ENCODE peak calls at places on chromosome 7, in seven cellular contexts. B, D, S, R, K, X and O are unnamed samples.

GRCh38 chr7:37336259-37336658 is 112.4 kb downstream of the ELMO1 start:
- DNase-seq in B (no peak), D (peak), S (no peak), R (no peak), K (no peak), X (no peak), O (no peak)

GRCh38 chr7:128671992-128672391 is at the start of gene GARIN1A:
- DNase-seq in B (no peak), D (no peak), S (no peak), R (no peak), K (no peak), X (no peak), O (no peak)

GRCh38 chr7:10860516-10860915 is 113.2 kb upstream of the PHF14 start:
- DNase-seq in B (no peak), D (no peak), S (no peak), R (no peak), K (no peak), X (no peak), O (no peak)

GRCh38 chr7:45709168-45710034 is 135.2 kb downstream of the ADCY1 start:
- DNase-seq in B (no peak), D (no peak), S (no peak), R (no peak), K (no peak), X (no peak), O (no peak)

GRCh38 chr7:147406521-147407115 is 1183.9 kb upstream of the C7orf33 start:
- DNase-seq in B (no peak), D (no peak), S (no peak), R (no peak), K (no peak), X (no peak), O (no peak)

GRCh38 chr7:28768577-28769147 is 189.5 kb downstream of the TRIL start:
- DNase-seq in B (no peak), D (no peak), S (no peak), R (no peak), K (no peak), X (no peak), O (no peak)

GRCh38 chr7:118259115-118259514 is 34.6 kb downstream of the ANKRD7 start:
- DNase-seq in B (no peak), D (no peak), S (no peak), R (no peak), K (no peak), X (no peak), O (no peak)

GRCh38 chr7:47227762-47228177 is 354.1 kb downstream of the TNS3 start:
- DNase-seq in B (peak), D (peak), S (peak), R (peak), K (no peak), X (no peak), O (no peak)

GRCh38 chr7:20269726-20270125 is 52.5 kb upstream of the MACC1 start:
- DNase-seq in B (no peak), D (no peak), S (no peak), R (no peak), K (no peak), X (no peak), O (no peak)

GRCh38 chr7:2908103-2908683 is 64.1 kb upstream of the GNA12 start:
- DNase-seq in B (no peak), D (no peak), S (no peak), R (no peak), K (no peak), X (no peak), O (no peak)

GRCh38 chr7:35736725-35737124 is 41.8 kb upstream of the HERPUD2 start:
- DNase-seq in B (no peak), D (no peak), S (no peak), R (no peak), K (no peak), X (peak), O (peak)

GRCh38 chr7:117087639-117088396 is 134.5 kb downstream of the ST7 start:
- DNase-seq in B (no peak), D (no peak), S (no peak), R (no peak), K (no peak), X (no peak), O (no peak)

GRCh38 chr7:126856691-126857291 is 395.9 kb downstream of the GRM8 start:
- DNase-seq in B (peak), D (no peak), S (no peak), R (no peak), K (no peak), X (peak), O (peak)

GRCh38 chr7:83446126-83446675 is 202.7 kb downstream of the SEMA3E start:
- DNase-seq in B (no peak), D (no peak), S (no peak), R (no peak), K (no peak), X (no peak), O (no peak)

GRCh38 chr7:83836028-83836427 is 187.1 kb upstream of the SEMA3E start:
- DNase-seq in B (no peak), D (peak), S (no peak), R (no peak), K (no peak), X (no peak), O (no peak)

GRCh38 chr7:16702433-16702832 is 51.1 kb upstream of the TSPAN13 start:
- DNase-seq in B (no peak), D (no peak), S (no peak), R (no peak), K (no peak), X (peak), O (no peak)
- TF ChIP-seq JUND in B (no peak), D (no peak), S (no peak), R (no peak), K (no peak), X (no peak), O (no peak)

GRCh38 chr7:158235862-158236261 is 351.8 kb downstream of the PTPRN2 start:
- DNase-seq in B (no peak), D (no peak), S (peak), R (no peak), K (no peak), X (no peak), O (no peak)
- TF ChIP-seq JUND in B (no peak), D (no peak), S (no peak), R (no peak), K (no peak), X (no peak), O (no peak)

DNA sequence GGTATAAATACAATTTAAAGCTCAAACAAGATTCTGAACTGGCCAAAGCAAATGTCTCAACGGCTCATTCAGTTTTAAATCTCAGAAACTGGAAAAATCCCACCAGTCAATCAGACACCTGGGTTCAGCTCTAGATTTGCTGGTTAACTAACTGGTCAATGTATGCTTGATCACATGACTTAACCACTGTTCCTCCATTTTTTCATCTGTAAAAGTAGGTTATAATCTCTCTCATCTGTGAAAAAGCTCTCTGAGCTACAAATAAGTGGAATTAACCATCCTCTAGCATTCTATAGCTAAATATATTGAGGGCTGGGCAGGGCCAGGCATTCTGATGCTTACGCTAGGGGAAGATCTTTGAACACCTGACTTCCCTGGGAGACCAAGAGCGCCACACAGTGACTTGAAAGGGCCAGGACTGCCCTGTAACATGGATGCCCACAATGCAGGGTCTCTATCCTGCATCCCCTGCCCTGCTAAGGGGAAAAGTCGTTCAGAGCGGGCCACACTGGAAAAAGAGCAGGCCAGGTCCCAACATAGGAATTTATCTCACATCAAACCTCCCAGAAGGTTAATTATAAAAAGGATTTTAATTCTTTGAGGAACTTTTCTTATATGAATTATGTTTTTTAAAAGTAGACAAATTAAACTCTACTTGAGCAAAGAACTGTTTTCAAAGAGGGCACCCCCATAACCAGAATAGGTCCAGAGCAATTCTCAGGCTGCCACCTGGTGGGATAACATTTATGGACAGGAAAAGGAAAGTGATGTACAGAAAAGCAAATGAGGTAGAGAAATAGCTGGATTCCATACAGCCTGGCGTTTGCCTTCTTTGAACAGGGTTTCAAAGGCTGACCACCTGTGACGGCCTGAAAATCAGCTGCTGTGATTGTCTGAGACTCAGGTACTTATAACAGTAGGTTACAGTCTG is 1.8 kb downstream of the RP9 start:
- DNase-seq in B (no peak), D (no peak), S (no peak), R (peak), K (peak), X (peak), O (no peak)
- TF ChIP-seq JUND in B (no peak), D (no peak), S (no peak), R (no peak), K (no peak), X (no peak), O (no peak)

GRCh38 chr7:54664235-54665228 is 94.5 kb downstream of the SEC61G start:
- DNase-seq in B (no peak), D (no peak), S (peak), R (peak), K (peak), X (peak), O (peak)
- TF ChIP-seq JUND in B (no peak), D (no peak), S (no peak), R (no peak), K (no peak), X (no peak), O (no peak)

GRCh38 chr7:6730343-6730633 is 23.5 kb upstream of the ZNF12 start:
- DNase-seq in B (no peak), D (no peak), S (peak), R (no peak), K (no peak), X (peak), O (no peak)
- TF ChIP-seq JUND in B (no peak), D (no peak), S (no peak), R (no peak), K (no peak), X (no peak), O (no peak)

GRCh38 chr7:101608772-101609713 is 20.1 kb downstream of the MYL10 start:
- DNase-seq in B (no peak), D (no peak), S (no peak), R (no peak), K (no peak), X (no peak), O (peak)
- TF ChIP-seq JUND in B (no peak), D (no peak), S (no peak), R (no peak), K (no peak), X (no peak), O (no peak)

GRCh38 chr7:42734568-42734967 is 177.3 kb downstream of the C7orf25 start:
- DNase-seq in B (no peak), D (no peak), S (no peak), R (no peak), K (no peak), X (no peak), O (no peak)
- TF ChIP-seq JUND in B (no peak), D (no peak), S (no peak), R (no peak), K (no peak), X (no peak), O (no peak)